ENCODE peak calls at places on chromosomes 4 and X, in ten cellular contexts. C is psoas muscle; Q is IMR-90; D is aorta; S is cardiac muscle cell; V is CD8-positive, alpha-beta memory T cell; T is fibroblast of lung; O is stomach; F is uterus; N is A549. M is an unnamed sample.

GRCh38 chrX:41118156-41118555 is 32.9 kb downstream of the USP9X start:
- DNase-seq in C (no peak), Q (no peak), D (no peak), S (no peak), V (no peak), T (no peak), O (no peak), F (no peak), N (no peak), M (no peak)

GRCh38 chr4:61866357-61867030 is 666.4 kb downstream of the ADGRL3 start:
- DNase-seq in C (no peak), Q (no peak), D (no peak), S (no peak), V (no peak), T (no peak), O (no peak), F (no peak), N (no peak), M (no peak)

GRCh38 chrX:40818236-40818635 is 82.9 kb upstream of the MED14 start:
- DNase-seq in C (no peak), Q (peak; percentile 7), D (no peak), S (no peak), V (no peak), T (no peak), O (no peak), F (no peak), N (no peak), M (no peak)

GRCh38 chrX:41153453-41153852 is 68.2 kb downstream of the USP9X start:
- DNase-seq in C (no peak), Q (peak; percentile 33), D (no peak), S (peak; percentile 16), V (no peak), T (no peak), O (no peak), F (no peak), N (no peak), M (no peak)

GRCh38 chrX:17291998-17292658 is 82.9 kb upstream of the NHS start:
- DNase-seq in C (no peak), Q (no peak), D (no peak), S (peak; percentile 3), V (no peak), T (peak; percentile 30), O (no peak), F (no peak), N (no peak), M (peak; percentile 14)

GRCh38 chr4:19936471-19936870 is 315.2 kb upstream of the SLIT2 start:
- DNase-seq in C (no peak), Q (peak; percentile 88), D (no peak), S (peak; percentile 72), V (no peak), T (peak; percentile 93), O (no peak), F (no peak), N (no peak), M (no peak)

GRCh38 chr4:25970691-25971427 is 56.8 kb downstream of the SMIM20 start:
- DNase-seq in C (no peak), Q (no peak), D (no peak), S (peak; percentile 44), V (no peak), T (peak; percentile 52), O (no peak), F (no peak), N (no peak), M (no peak)

GRCh38 chrX:84709987-84710386 is 207.7 kb upstream of the HDX start:
- DNase-seq in C (no peak), Q (no peak), D (no peak), S (no peak), V (no peak), T (no peak), O (no peak), F (no peak), N (no peak), M (no peak)

GRCh38 chr4:40199999-40200880 is 3.4 kb downstream of the RHOH start:
- DNase-seq in C (no peak), Q (peak; percentile 23), D (no peak), S (no peak), V (peak; percentile 38), T (peak; percentile 52), O (peak; percentile 43), F (peak; percentile 28), N (no peak), M (no peak)

GRCh38 chrX:129781134-129782014 is 1.6 kb downstream of the SASH3 start:
- DNase-seq in C (peak; percentile 25), Q (no peak), D (peak; percentile 69), S (no peak), V (peak; percentile 69), T (no peak), O (peak; percentile 50), F (no peak), N (no peak), M (peak; percentile 19)

GRCh38 chr4:110211007-110211769 is 12.8 kb upstream of the ELOVL6 start:
- DNase-seq in C (no peak), Q (peak; percentile 63), D (no peak), S (peak; percentile 69), V (no peak), T (peak; percentile 51), O (no peak), F (no peak), N (peak; percentile 52), M (peak; percentile 22)

GRCh38 chr4:182576609-182577289 is 333.5 kb downstream of the TENM3 start:
- DNase-seq in C (no peak), Q (peak; percentile 65), D (no peak), S (no peak), V (no peak), T (peak; percentile 57), O (no peak), F (no peak), N (no peak), M (no peak)

DNA sequence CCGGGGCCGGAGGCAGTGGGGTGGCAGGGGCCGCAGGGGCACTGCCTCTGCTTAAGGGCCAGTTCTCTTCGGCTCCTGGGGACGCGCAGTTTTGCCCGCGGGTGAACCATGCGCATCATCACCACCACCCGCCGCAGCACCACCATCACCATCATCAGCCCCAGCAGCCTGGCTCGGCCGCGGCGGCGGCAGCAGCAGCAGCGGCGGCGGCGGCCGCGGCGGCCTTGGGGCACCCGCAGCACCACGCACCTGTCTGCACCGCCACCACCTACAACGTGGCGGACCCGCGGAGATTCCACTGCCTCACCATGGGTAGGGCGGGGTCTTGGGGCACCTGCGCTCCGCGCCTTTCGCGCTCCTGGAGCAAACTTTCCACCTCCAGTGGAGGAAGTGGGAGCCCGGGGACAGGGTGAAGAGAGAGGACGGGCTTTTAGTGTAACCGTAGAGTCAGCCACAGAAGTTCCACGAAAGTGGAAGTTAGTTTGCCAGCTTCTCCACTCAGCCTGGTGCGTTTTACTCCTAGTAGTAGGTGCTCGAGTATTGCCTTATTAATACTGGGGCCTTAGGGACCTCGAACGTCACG is 735 bp downstream of the GSX2 start:
- DNase-seq in C (no peak), Q (no peak), D (peak; percentile 77), S (no peak), V (no peak), T (no peak), O (no peak), F (no peak), N (no peak), M (no peak)
- H3K4me3 ChIP-seq in C (peak overlapping the region; percentile 58), Q (peak overlapping the region; percentile 40), D (peak overlapping the region; percentile 24), S (peak overlapping the region; percentile 23), V (peak overlapping the region; percentile 32), T (peak overlapping the region; percentile 53), O (peak overlapping the region; percentile 34), F (no peak overlapping the region), N (peak overlapping the region; percentile 48), M (peak overlapping the region; percentile 44)

DNA sequence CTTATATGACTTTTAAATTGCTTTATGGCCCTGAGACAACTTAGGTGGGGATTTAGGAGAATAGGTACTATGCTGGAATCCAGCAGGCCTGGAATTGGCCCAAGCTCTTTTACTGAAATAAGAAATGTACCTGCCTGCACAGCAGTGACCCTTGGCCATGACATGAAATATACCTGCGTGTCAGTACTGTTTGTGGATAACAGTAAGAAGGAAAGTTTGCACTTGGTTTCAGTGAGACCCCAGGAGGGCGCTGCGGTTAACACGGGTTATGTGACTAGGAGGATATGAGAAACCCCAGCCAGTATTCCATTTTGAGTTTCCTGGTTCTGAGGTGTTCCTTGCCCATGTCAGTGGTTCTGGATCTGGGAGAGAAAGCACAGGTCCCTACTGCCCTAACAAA is 5.3 kb downstream of the MTM1 start:
- DNase-seq in C (no peak), Q (no peak), D (no peak), S (no peak), V (peak; percentile 4), T (no peak), O (no peak), F (no peak), N (no peak), M (no peak)
- H3K4me1 ChIP-seq in C (no peaks in the 10 kb centered on the region), Q (peaks cover 6% of the 10 kb centered on the region), D (no peaks in the 10 kb centered on the region), S (no peaks in the 10 kb centered on the region), V (peaks cover 85% of the 10 kb centered on the region), T (no peaks in the 10 kb centered on the region), O (peaks cover 3% of the 10 kb centered on the region), F (no peaks in the 10 kb centered on the region), N (peaks cover 65% of the 10 kb centered on the region), M (peaks cover 3% of the 10 kb centered on the region)

DNA sequence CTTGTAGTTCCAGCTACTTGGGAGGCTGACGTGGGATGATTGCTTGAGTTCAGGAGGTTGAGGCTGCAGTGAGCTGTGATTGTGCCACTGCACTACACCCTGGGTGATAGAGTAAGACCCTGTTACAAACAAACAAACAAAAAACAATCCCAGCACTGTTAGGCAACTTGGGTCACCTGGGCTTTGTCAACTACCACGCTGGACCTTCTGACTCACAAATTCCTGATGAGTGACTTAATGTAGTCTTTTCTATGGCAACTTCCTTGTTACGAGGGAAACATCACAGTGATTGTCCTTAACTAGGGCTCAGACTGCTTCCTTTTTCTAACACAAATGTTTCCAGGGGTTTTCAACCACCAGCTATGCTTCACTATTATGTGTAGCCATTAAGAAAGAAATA is 128.8 kb upstream of the GPC4 start:
- DNase-seq in C (no peak), Q (peak; percentile 7), D (no peak), S (peak; percentile 41), V (no peak), T (peak; percentile 72), O (no peak), F (peak; percentile 46), N (peak; percentile 58), M (no peak)
- H3K4me3 ChIP-seq in C (no peak overlapping the region), Q (no peak overlapping the region), D (no peak overlapping the region), S (no peak overlapping the region), V (no peak overlapping the region), T (no peak overlapping the region), O (no peak overlapping the region), F (no peak overlapping the region), N (no peak overlapping the region), M (no peak overlapping the region)

GRCh38 chrX:10023821-10024220 is 56.7 kb downstream of the CLDN34 start:
- DNase-seq in C (no peak), Q (no peak), D (no peak), S (no peak), V (no peak), T (no peak), O (no peak), F (no peak), N (no peak), M (no peak)

GRCh38 chrX:10021461-10022272 is 54.5 kb downstream of the CLDN34 start:
- DNase-seq in C (no peak), Q (peak; percentile 14), D (no peak), S (no peak), V (no peak), T (peak; percentile 54), O (no peak), F (no peak), N (peak; percentile 57), M (no peak)

GRCh38 chrX:10022580-10023245 is 55.6 kb downstream of the CLDN34 start:
- DNase-seq in C (peak; percentile 48), Q (peak; percentile 79), D (no peak), S (peak; percentile 88), V (no peak), T (peak; percentile 87), O (no peak), F (peak; percentile 43), N (peak; percentile 96), M (peak; percentile 59)

GRCh38 chrX:10025742-10026493 is 58.8 kb downstream of the CLDN34 start:
- DNase-seq in C (no peak), Q (no peak), D (peak; percentile 27), S (no peak), V (no peak), T (no peak), O (no peak), F (no peak), N (no peak), M (no peak)

GRCh38 chrX:10022273-10022541 is 55.0 kb downstream of the CLDN34 start:
- DNase-seq in C (no peak), Q (no peak), D (no peak), S (no peak), V (no peak), T (no peak), O (no peak), F (no peak), N (peak; percentile 78), M (no peak)
- H3K4me1 ChIP-seq in C (peaks cover 8% of the 10 kb centered on the region), Q (no peaks in the 10 kb centered on the region), D (no peaks in the 10 kb centered on the region), S (no peaks in the 10 kb centered on the region), V (no peaks in the 10 kb centered on the region), T (peaks cover 3% of the 10 kb centered on the region), O (no peaks in the 10 kb centered on the region), F (no peaks in the 10 kb centered on the region), N (peaks cover 64% of the 10 kb centered on the region), M (peaks cover 3% of the 10 kb centered on the region)